ENCODE peak calls at places on chromosome 16, in six cellular contexts. H is fibroblast of lung, V is mucosa of descending colon, T is neural progenitor cell, N is GM23338, W is heart left ventricle. K is an unnamed sample. For H3K36me3 and H3K4me1, the result is how much of the 10 kb centered on the place peaks cover.

GRCh38 chr16:25546781-25547180 is 145.0 kb upstream of the HS3ST4 start:
- DNase-seq in N (no peak), V (no peak), T (no peak), H (no peak), W (no peak), K (no peak)

GRCh38 chr16:54283735-54284318 is 2.8 kb downstream of the IRX3 start:
- DNase-seq in H (no peak), T (peak), W (no peak), V (no peak), N (peak), K (no peak)

GRCh38 chr16:28255838-28256237 is 36.5 kb upstream of the SBK1 start:
- DNase-seq in H (no peak), V (no peak), T (no peak), W (no peak), N (no peak), K (no peak)

GRCh38 chr16:58912571-58912970 is 178.5 kb upstream of the GOT2 start:
- DNase-seq in W (no peak), N (no peak), H (no peak), T (no peak), V (no peak), K (no peak)

GRCh38 chr16:77833906-77834599 is 45.7 kb downstream of the VAT1L start:
- DNase-seq in N (peak), T (peak), H (peak), W (no peak), V (no peak), K (no peak)

GRCh38 chr16:67384778-67385510 is 8.4 kb downstream of the TPPP3 start:
- DNase-seq in V (no peak), W (peak), H (peak), N (no peak), T (no peak), K (no peak)

GRCh38 chr16:89210904-89211515 is 6.5 kb upstream of the ZNF778 start:
- DNase-seq in N (no peak), H (no peak), V (no peak), T (no peak), W (no peak), K (no peak)

GRCh38 chr16:85046957-85047866 is 19.6 kb downstream of the KIAA0513 start:
- DNase-seq in W (no peak), H (no peak), T (no peak), V (peak), N (no peak), K (peak)

GRCh38 chr16:84832488-84833141 is 12.8 kb downstream of the CRISPLD2 start:
- DNase-seq in W (peak), N (no peak), T (no peak), H (peak), V (peak), K (peak)

GRCh38 chr16:71748226-71748625 is 23.7 kb upstream of the PHLPP2 start:
- DNase-seq in T (no peak), V (no peak), W (no peak), H (no peak), N (no peak), K (no peak)

GRCh38 chr16:71746442-71747046 is 22.0 kb upstream of the PHLPP2 start:
- DNase-seq in H (peak), W (no peak), V (peak), T (peak), N (peak), K (no peak)
- H3K36me3 ChIP-seq in H (under half), W (half or more), V (under half), T (under half), N (under half), K (half or more)

GRCh38 chr16:87949071-87949744 is 2.0 kb upstream of the BANP start:
- DNase-seq in H (no peak), T (no peak), W (no peak), N (no peak), V (no peak), K (no peak)
- H3K4me1 ChIP-seq in H (under half), T (under half), W (under half), N (under half), V (under half), K (under half)

DNA sequence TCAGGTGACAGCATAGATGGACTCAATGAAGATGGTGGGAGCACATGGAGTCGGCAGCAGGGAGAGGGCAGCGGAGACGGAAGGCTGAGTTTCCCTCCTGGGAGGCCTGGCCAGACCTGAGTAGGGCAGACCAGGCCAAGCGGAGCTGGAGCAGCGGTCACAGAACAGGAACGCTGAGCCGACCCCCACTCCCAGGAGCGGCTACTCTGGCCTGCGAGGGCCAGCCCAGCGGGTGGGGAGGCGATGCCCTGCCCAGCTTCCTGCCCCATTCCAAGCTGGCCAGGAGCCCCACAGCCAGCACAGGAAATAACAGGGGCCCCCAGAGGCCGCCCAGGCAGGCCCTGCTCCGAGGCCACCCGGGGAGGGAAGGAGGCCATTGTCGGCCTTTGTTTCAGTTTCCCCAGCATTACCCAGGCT is 79.8 kb downstream of the ZNF423 start:
- DNase-seq in W (peak), V (no peak), T (peak), H (no peak), N (peak), K (no peak)
- H3K4me3 ChIP-seq in W (no peak), V (no peak), T (peak), H (no peak), N (peak), K (no peak)

GRCh38 chr16:27221576-27222498 is 18.5 kb downstream of the KDM8 start:
- DNase-seq in W (peak), T (no peak), V (no peak), N (no peak), H (peak), K (no peak)
- H3K36me3 ChIP-seq in W (under half), T (under half), V (under half), N (under half), H (under half), K (under half)

DNA sequence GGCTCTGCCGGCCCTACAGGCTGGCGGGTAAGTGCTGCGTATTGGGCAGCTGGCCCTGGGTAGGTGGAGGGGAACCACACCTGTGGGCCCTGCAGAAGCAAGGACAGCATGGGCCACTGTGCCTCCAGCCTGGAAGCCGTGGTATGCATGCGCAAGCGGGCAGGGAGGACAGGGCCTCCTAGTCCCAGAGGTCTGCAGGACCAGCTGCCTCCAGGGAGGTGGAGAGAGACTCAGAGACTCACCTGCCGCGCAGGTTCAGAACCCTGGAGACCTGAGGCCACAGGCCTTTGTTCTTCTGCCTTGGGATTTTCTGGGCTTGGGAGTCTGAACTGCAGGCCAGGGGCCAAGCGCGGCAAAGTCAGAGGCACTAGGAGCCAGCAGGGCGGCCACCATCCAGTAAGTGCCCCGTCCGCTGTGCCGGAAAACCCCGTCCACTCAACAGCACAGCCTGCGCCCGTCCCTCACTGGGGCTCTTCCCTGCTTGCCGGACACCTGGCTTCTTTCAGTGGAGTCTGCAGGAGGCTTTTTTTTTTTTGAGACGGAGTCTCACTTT is 8.8 kb upstream of the RAB40C start:
- DNase-seq in N (no peak), T (no peak), H (no peak), W (no peak), V (no peak), K (no peak)
- H3K4me1 ChIP-seq in N (under half), T (under half), H (under half), W (under half), V (under half), K (under half)

DNA sequence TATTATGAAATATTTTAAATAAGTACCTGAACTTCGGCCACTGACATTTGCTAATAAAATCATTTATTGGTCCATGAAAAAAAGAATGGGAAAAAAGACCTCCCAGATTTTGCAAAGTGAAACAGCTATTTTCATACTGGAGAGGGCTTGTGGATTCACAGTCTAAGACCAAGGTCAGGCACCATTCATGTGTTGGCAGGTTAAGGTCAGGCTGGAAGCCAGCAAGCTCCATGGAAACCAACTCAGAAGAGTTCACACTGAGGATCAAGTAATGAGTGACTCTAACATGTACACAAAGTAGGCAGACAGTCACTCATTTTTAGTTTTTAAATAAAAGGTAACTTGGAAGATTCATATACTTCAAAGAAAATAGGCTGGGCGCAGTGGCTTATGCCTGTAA is 3.4 kb downstream of the DNAJA2 start:
- DNase-seq in H (no peak), W (peak), V (no peak), T (no peak), N (no peak), K (no peak)
- H3K4me3 ChIP-seq in H (no peak), W (no peak), V (no peak), T (no peak), N (no peak), K (no peak)

DNA sequence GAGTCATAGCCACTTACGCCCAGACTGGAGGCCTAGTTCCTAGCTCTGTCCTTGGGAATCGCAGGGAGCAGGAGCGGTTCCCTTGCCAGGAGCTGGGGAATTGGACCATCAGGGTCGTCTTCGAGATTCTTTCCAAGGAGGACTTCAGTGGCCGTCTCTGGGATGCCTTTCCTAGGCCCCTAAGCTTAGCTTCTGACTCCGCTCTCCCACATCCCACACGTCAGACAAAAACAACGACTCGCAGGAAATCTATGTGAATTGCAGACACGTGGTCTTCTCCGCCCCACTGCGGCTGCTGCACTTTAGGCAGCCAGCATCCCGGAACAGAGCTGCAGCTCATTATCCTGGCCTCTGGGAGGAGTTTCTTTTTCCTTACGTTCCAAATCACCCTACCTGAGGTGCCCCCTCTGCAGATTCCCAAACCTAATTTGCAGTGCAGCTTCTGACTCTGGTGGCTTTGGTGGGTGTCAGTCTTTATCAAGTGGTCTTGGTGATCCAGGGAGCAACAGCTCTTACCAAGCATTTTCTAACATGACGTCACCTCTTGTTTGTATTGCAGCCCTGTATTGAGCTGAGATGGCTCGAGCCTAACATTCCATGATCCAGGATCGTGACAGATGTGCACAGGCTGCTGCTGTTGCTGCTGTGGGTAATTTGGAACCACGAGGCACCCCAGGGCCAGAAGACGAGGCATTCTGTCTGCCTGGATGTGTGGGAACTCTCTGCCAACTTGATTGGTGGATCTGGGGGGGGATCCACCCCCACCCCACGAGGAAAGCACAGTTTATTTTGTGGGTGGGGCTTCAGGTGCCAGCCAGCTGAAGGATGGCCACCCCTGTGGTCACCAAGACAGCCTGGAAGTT is 1.1 kb downstream of the KATNB1 start:
- DNase-seq in N (peak), H (peak), T (peak), V (peak), W (no peak), K (peak)
- H3K36me3 ChIP-seq in N (under half), H (under half), T (under half), V (under half), W (under half), K (under half)

GRCh38 chr16:3882531-3882930 is 2.0 kb upstream of the CREBBP start:
- DNase-seq in W (no peak), V (no peak), T (no peak), N (no peak), H (no peak), K (no peak)

GRCh38 chr16:3879258-3879886 is 1.1 kb downstream of the CREBBP start:
- DNase-seq in N (peak), V (peak), T (peak), W (peak), H (no peak), K (peak)

GRCh38 chr16:3880623-3881498 is at the start of gene CREBBP:
- DNase-seq in V (peak), T (peak), N (peak), W (peak), H (peak), K (peak)

GRCh38 chr16:3879887-3880564 is 487 bp downstream of the CREBBP start:
- DNase-seq in T (peak), H (peak), W (peak), N (peak), V (peak), K (peak)

DNA sequence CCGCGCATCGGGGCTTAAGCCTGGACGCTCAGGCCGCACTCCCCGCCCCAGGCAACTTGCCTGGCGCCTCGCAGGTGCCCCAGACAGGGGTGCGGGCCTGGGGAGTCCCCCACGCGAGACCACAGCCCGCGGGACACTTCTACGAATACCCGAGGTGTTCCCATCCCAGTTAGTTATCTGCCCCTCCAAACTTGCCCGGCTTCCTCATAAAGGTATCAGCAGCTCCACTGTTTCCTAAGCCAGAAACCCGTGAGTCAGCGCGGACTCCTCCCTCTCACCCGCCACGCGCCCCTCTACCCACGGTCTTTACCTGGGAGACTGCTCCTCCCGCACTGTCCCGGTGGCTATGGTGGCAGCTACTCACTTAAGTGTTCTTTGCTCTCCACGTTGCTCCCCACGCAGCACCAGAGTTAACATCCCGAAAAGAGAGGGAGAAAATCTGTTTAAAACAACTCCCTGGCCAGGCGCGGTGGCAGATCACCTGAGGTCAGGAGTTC is 1.0 kb upstream of the CREBBP start:
- DNase-seq in N (peak), W (no peak), H (no peak), T (no peak), V (no peak), K (no peak)
- H3K4me1 ChIP-seq in N (under half), W (under half), H (under half), T (under half), V (under half), K (under half)

DNA sequence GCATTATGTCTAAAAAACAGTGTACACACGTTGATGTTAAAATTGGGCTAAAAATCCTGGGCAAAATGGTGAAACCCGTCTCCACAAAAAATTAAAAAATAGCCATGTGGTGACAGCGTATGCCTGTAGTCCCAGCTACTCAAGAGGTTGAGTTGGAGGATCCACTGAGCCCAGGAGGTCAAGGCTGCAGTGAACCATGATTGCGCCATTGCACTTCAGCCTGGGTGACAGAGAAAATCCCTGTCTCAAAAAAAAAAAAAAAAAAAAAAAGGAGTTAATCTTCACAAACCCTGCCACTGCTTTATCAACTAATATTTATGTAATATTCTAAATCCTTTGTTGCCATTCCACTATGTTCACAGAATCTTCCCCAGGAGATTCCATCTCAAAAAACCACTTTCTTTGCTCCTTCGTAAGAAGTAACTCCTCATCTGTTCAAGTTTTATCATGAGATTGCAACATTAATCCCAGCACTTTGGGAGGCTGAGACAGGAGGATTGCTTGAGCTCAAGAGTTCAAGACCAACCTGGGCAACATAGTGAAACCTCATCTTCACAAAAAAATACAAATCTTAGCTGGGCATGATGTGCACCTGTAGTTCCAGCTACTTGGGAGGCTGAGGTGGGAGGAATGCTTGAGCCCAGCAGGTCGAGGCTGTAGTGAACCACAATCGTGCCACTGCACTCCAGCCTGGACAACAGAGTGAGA is 1.9 kb upstream of the C16orf87 start:
- DNase-seq in T (no peak), H (no peak), N (no peak), V (no peak), W (no peak), K (no peak)
- H3K4me3 ChIP-seq in T (no peak), H (no peak), N (no peak), V (no peak), W (no peak), K (no peak)